ENCODE peak calls at places on chromosomes 3 and 15, in four cellular contexts. R, W, H and V are unnamed samples.

GRCh38 chr15:99176757-99177156 is 71.9 kb downstream of the SYNM start:
- DNase-seq in W (no peak), R (peak; percentile 53), H (no peak), V (no peak)

GRCh38 chr15:34810455-34811146 is 15.3 kb upstream of the ACTC1 start:
- DNase-seq in R (no peak), W (no peak), H (no peak), V (no peak)

GRCh38 chr3:53081318-53081717 is 35.4 kb upstream of the SFMBT1 start:
- DNase-seq in R (no peak), W (no peak), H (no peak), V (no peak)

GRCh38 chr3:49761661-49762060 is 24.7 kb downstream of the IP6K1 start:
- DNase-seq in W (no peak), H (no peak), R (no peak), V (no peak)

GRCh38 chr15:80957556-80957955 is 32.1 kb downstream of the MESD start:
- DNase-seq in W (no peak), R (no peak), H (no peak), V (no peak)

GRCh38 chr3:157147099-157147803 is 12.7 kb downstream of the CCNL1 start:
- DNase-seq in W (no peak), H (no peak), R (no peak), V (no peak)

GRCh38 chr15:70091649-70092461 is 5.9 kb downstream of the TLE3 start:
- DNase-seq in W (no peak), H (no peak), R (peak; percentile 81), V (peak; percentile 76)

GRCh38 chr15:83322061-83322460 is 37.6 kb upstream of the BNC1 start:
- DNase-seq in H (no peak), R (no peak), W (no peak), V (no peak)

GRCh38 chr3:8607285-8608040 is 37.1 kb downstream of the SSUH2 start:
- DNase-seq in W (no peak), R (peak; percentile 82), H (no peak), V (peak; percentile 78)

GRCh38 chr3:7695067-7695466 is 806.6 kb upstream of the LMCD1 start:
- DNase-seq in W (no peak), R (no peak), H (no peak), V (no peak)

GRCh38 chr15:28920781-28921331 is 35.1 kb downstream of the APBA2 start:
- DNase-seq in R (no peak), W (no peak), H (no peak), V (no peak)

GRCh38 chr15:69074011-69074842 is 59.7 kb downstream of the NOX5 start:
- DNase-seq in R (peak; percentile 82), W (no peak), H (peak; percentile 54), V (peak; percentile 77)

GRCh38 chr15:98745650-98746374 is 97.5 kb downstream of the IGF1R start:
- DNase-seq in R (no peak), H (no peak), W (no peak), V (no peak)

GRCh38 chr15:49199666-49200065 is 29.6 kb downstream of the GALK2 start:
- DNase-seq in W (no peak), R (no peak), H (no peak), V (no peak)

GRCh38 chr3:142279965-142280590 is 54.7 kb upstream of the GK5 start:
- DNase-seq in H (peak; percentile 15), R (peak; percentile 73), W (peak; percentile 53), V (peak; percentile 87)

GRCh38 chr15:68935400-68935937 is 5.1 kb downstream of the SPESP1 start:
- DNase-seq in R (no peak), H (no peak), W (no peak), V (no peak)

GRCh38 chr15:90099868-90100854 is 2.1 kb downstream of the IDH2 start:
- DNase-seq in R (no peak), W (no peak), H (no peak), V (peak; percentile 60)

GRCh38 chr15:27249723-27250160 is 278.8 kb downstream of the GABRG3 start:
- DNase-seq in H (no peak), R (peak; percentile 70), W (no peak), V (no peak)

GRCh38 chr3:74844428-74844827 is 230.0 kb upstream of the CNTN3 start:
- DNase-seq in R (no peak), H (no peak), W (no peak), V (no peak)

GRCh38 chr15:82986442-82986780 is 401 bp downstream of the RAMAC start:
- DNase-seq in W (peak; percentile 7), H (no peak), R (no peak), V (no peak)

GRCh38 chr3:45088543-45088942 is 57.6 kb downstream of the CDCP1 start:
- DNase-seq in H (no peak), W (no peak), R (no peak), V (peak; percentile 60)

GRCh38 chr3:134328147-134328591 is 46.1 kb downstream of the AMOTL2 start:
- DNase-seq in W (no peak), H (no peak), R (no peak), V (no peak)

GRCh38 chr3:16061491-16061890 is 113.0 kb upstream of the GALNT15 start:
- DNase-seq in H (no peak), W (no peak), R (no peak), V (no peak)

GRCh38 chr3:107753494-107753893 is 230.7 kb downstream of the BBX start:
- DNase-seq in R (peak; percentile 24), W (no peak), H (no peak), V (peak; percentile 72)

GRCh38 chr3:63966007-63966406 is 53.8 kb upstream of the SCAANT1 start:
- DNase-seq in R (no peak), H (no peak), W (no peak), V (no peak)

GRCh38 chr3:120147072-120147871 is 53.0 kb upstream of the GSK3B start:
- DNase-seq in W (no peak), R (no peak), H (no peak), V (peak; percentile 96)

GRCh38 chr3:194091141-194091540 is 44.8 kb upstream of the HES1 start:
- DNase-seq in H (no peak), W (no peak), R (no peak), V (no peak)

GRCh38 chr15:98763179-98763578 is 114.8 kb downstream of the IGF1R start:
- DNase-seq in H (no peak), R (no peak), W (no peak), V (peak; percentile 60)

GRCh38 chr15:22735781-22736180 is 50.7 kb upstream of the NIPA1 start:
- DNase-seq in R (no peak), H (no peak), W (no peak), V (no peak)

GRCh38 chr3:184513276-184514150 is 48.1 kb upstream of the EPHB3 start:
- DNase-seq in R (peak; percentile 94), W (peak; percentile 7), H (peak; percentile 75), V (peak; percentile 93)

GRCh38 chr15:44101286-44101685 is 93.8 kb downstream of the FRMD5 start:
- DNase-seq in H (no peak), R (no peak), W (no peak), V (no peak)

DNA sequence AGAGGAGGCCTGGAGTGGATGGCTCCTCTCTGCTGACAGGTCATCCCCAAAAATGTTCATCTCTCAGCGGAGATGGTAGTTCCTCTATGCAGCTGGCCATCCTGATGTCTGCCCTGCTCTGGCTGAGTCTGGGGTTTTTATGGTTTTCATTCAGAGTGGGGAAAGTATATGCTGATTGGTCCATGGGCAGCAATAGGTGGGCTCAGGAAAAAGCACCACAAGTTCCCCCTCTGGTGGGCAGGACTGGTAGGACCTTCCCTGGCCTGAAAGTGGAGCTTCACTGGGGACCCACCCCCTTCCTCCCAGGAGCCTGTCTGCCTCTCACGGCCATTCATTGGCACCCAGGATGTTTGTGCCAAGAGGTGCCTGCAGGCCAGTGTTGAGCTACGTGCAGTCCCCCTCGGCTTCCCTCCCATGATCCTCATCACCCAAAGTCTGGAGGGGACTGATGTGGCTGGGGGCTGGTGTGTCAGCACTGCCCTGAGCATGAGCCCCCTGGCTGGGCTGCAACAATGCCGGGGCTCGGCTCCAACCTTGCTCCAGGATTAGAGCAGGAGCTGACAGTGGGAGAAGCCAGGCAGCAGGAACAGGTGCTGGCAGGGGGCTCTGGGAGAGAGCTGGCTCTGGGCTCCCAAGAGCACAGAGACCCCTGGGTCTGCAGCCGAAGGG is 13.1 kb upstream of the BLOC1S6 start:
- DNase-seq in W (no peak), R (peak; percentile 28), H (peak; percentile 63), V (peak; percentile 19)
- TF ChIP-seq JUND in W (no peak), R (no peak), H (no peak), V (no peak)

GRCh38 chr3:94360982-94361381 is 298.1 kb downstream of the NSUN3 start:
- DNase-seq in R (no peak), H (no peak), W (no peak), V (peak; percentile 46)
- TF ChIP-seq JUND in R (no peak), H (no peak), W (no peak), V (no peak)

GRCh38 chr15:42068601-42069000 is 25.8 kb downstream of the PLA2G4D start:
- DNase-seq in R (no peak), W (no peak), H (no peak), V (no peak)
- TF ChIP-seq JUND in R (no peak), W (no peak), H (no peak), V (no peak)

GRCh38 chr15:85749261-85750151 is 45.2 kb downstream of the KLHL25 start:
- DNase-seq in R (no peak), H (no peak), W (no peak), V (no peak)
- TF ChIP-seq JUND in R (no peak), H (no peak), W (no peak), V (no peak)

GRCh38 chr3:198032039-198032438 is 72.0 kb downstream of the LMLN start:
- DNase-seq in W (no peak), H (no peak), R (no peak), V (no peak)
- TF ChIP-seq JUND in W (no peak), H (no peak), R (no peak), V (no peak)

DNA sequence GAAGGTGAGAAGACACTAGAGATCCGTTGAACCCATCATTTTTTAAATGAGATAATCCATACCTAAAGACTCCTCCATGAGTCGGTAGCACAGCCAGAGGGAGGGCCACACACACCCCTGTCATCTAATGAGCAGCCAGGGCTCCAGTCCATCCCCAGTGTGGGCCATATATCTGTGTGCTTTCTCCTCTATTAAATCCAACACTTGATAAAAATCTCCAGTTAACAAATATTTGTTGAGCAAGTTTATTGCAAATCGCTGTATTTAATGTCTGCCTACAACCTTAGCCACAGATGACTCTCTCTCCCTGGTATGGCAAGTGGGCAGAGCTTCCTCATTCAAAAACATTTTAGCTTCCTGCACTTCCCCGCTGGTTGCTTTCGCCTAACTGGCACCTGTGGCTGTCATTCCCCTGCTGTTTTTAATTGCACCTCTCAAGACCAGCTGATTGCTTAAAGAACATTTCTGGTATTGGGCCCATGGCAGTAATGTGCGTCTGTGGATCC is 82.8 kb downstream of the SMAD3 start:
- DNase-seq in H (no peak), R (no peak), W (no peak), V (peak; percentile 67)
- TF ChIP-seq JUND in H (no peak), R (peak; percentile 54), W (no peak), V (peak; percentile 68)